ENCODE peak calls at places on chromosomes 3 and 15, in five cellular contexts. E is AG09309, W is psoas muscle, A is uterus, X is transverse colon. R is an unnamed sample.

GRCh38 chr15:73530649-73531048 is 87.7 kb downstream of the REC114 start:
- DNase-seq in A (no peak), X (no peak), E (no peak), W (no peak), R (peak; percentile 6)

GRCh38 chr3:112126501-112126900 is 6.5 kb downstream of the GCSAM start:
- DNase-seq in E (no peak), X (no peak), W (no peak), A (no peak), R (no peak)

GRCh38 chr15:66036859-66037258 is 167.6 kb downstream of the RAB11A start:
- DNase-seq in X (no peak), A (no peak), E (no peak), W (no peak), R (no peak)

GRCh38 chr3:159775372-159775961 is 213.2 kb upstream of the IL12A start:
- DNase-seq in E (peak; percentile 52), W (no peak), A (peak; percentile 65), X (peak; percentile 43), R (peak; percentile 67)

GRCh38 chr3:40725026-40725425 is 200.3 kb downstream of the ZNF621 start:
- DNase-seq in W (no peak), X (no peak), E (no peak), A (no peak), R (no peak)

GRCh38 chr15:62503451-62503850 is 338.4 kb upstream of the C2CD4B start:
- DNase-seq in X (no peak), W (no peak), E (no peak), A (no peak), R (peak; percentile 57)

GRCh38 chr15:62306851-62307504 is 141.9 kb upstream of the C2CD4B start:
- DNase-seq in W (peak; percentile 35), A (peak; percentile 37), E (peak; percentile 43), X (peak; percentile 44), R (peak; percentile 83)

GRCh38 chr15:31402003-31402402 is 75.4 kb downstream of the KLF13 start:
- DNase-seq in A (no peak), E (no peak), X (no peak), W (no peak), R (no peak)

GRCh38 chr3:197711973-197712707 is 24.6 kb downstream of the RUBCN start:
- DNase-seq in A (peak; percentile 87), E (peak; percentile 88), W (peak; percentile 88), X (peak; percentile 87), R (peak; percentile 99)

GRCh38 chr15:25967120-25967519 is 104.0 kb upstream of the ATP10A start:
- DNase-seq in W (no peak), E (no peak), A (no peak), X (no peak), R (no peak)

GRCh38 chr3:124985358-124985757 is 50.8 kb upstream of the MUC13 start:
- DNase-seq in A (no peak), W (no peak), X (no peak), E (peak; percentile 40), R (peak; percentile 83)

GRCh38 chr3:162332344-162332743 is 835.7 kb downstream of the OTOL1 start:
- DNase-seq in W (no peak), E (no peak), A (no peak), X (no peak), R (peak; percentile 4)

GRCh38 chr3:16227566-16227965 is 37.2 kb downstream of the DPH3 start:
- DNase-seq in X (no peak), A (no peak), E (no peak), W (no peak), R (no peak)

GRCh38 chr15:45402162-45402954 is 24.0 kb upstream of the GATM start:
- DNase-seq in E (peak; percentile 97), W (peak; percentile 97), X (peak; percentile 96), A (peak; percentile 96), R (peak; percentile 99)

GRCh38 chr15:52008698-52009434 is 10.2 kb upstream of the MAPK6 start:
- DNase-seq in W (no peak), E (no peak), A (no peak), X (no peak), R (no peak)

GRCh38 chr3:51221959-51222358 is 163.1 kb upstream of the MANF start:
- DNase-seq in A (no peak), E (no peak), X (no peak), W (no peak), R (no peak)

GRCh38 chr15:74384566-74385441 is 17.4 kb upstream of the CYP11A1 start:
- DNase-seq in A (no peak), E (no peak), X (peak; percentile 58), W (no peak), R (peak; percentile 55)

GRCh38 chr15:74422723-74423442 is 10.9 kb downstream of the SEMA7A start:
- DNase-seq in A (no peak), E (no peak), X (no peak), W (no peak), R (peak; percentile 77)

GRCh38 chr3:6928064-6928463 is 67.1 kb downstream of the GRM7 start:
- DNase-seq in E (no peak), X (no peak), A (no peak), W (no peak), R (no peak)

GRCh38 chr3:59443618-59444292 is 393.9 kb upstream of the CFAP20DC start:
- DNase-seq in X (no peak), W (no peak), A (no peak), E (no peak), R (no peak)

GRCh38 chr3:59444676-59445075 is 394.9 kb upstream of the CFAP20DC start:
- DNase-seq in E (no peak), X (no peak), W (no peak), A (no peak), R (no peak)

GRCh38 chr3:59444293-59444671 is 394.5 kb upstream of the CFAP20DC start:
- DNase-seq in X (no peak), E (no peak), W (no peak), A (no peak), R (no peak)

GRCh38 chr3:59438492-59438891 is 388.7 kb upstream of the CFAP20DC start:
- DNase-seq in X (no peak), W (no peak), E (no peak), A (no peak), R (no peak)

GRCh38 chr3:59442056-59442455 is 392.2 kb upstream of the CFAP20DC start:
- DNase-seq in E (no peak), A (no peak), W (no peak), X (no peak), R (peak; percentile 11)
- H3K4me3 ChIP-seq in E (no peak overlapping the region), A (no peak overlapping the region), W (no peak overlapping the region), X (no peak overlapping the region), R (no peak overlapping the region)

GRCh38 chr3:184129012-184129411 is 6.1 kb upstream of the EIF2B5 start:
- DNase-seq in W (no peak), E (no peak), A (no peak), X (no peak), R (peak; percentile 58)
- TF ChIP-seq CTCF in W (peak; percentile 14), E (peak; percentile 64), A (no peak), X (peak; percentile 15), R (peak; percentile 43)

GRCh38 chr15:83430436-83430835 is 16.7 kb upstream of the SH3GL3 start:
- DNase-seq in E (no peak), X (no peak), W (no peak), A (no peak), R (peak; percentile 12)
- H3K4me3 ChIP-seq in E (no peak overlapping the region), X (no peak overlapping the region), W (no peak overlapping the region), A (no peak overlapping the region), R (no peak overlapping the region)

DNA sequence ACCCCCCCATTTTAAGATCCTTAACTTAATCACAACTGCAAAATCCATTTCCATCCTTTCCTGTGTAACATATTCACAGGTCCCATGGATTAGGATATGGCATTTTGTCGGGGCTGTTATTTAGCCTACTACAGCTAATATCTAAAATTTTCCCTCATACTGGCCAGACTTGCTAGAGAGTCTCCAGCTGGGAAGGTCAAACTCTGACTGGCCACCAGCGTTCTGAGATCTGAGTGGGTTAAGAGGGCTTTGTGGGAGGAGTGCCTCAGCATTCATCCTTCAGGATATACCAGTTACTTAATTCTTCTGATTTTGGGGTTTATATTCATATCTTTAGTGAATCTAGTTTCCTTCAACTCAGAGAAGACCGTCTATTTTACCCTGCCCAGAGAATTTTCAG is 17.7 kb downstream of the TM4SF18 start:
- DNase-seq in E (no peak), W (no peak), A (no peak), X (no peak), R (no peak)
- TF ChIP-seq CTCF in E (no peak), W (no peak), A (no peak), X (no peak), R (no peak)

GRCh38 chr3:38698061-38698460 is 48.6 kb upstream of the SCN5A start:
- DNase-seq in X (no peak), A (no peak), W (no peak), E (no peak), R (no peak)
- H3K4me3 ChIP-seq in X (no peak overlapping the region), A (no peak overlapping the region), W (no peak overlapping the region), E (no peak overlapping the region), R (no peak overlapping the region)

R was measured in fibroblast of mammary gland.